ENCODE peak calls at places on chromosomes 6 and 20, in eight cellular contexts. L is mammary epithelial cell; C is CD4-positive, alpha-beta T cell; K is mucosa of gallbladder; D is posterior vena cava; Z is T-helper 2 cell; M is psoas muscle; W is Calu3. R is an unnamed sample.

GRCh38 chr20:59861389-59861788 is 72.0 kb downstream of the SYCP2 start:
- DNase-seq in L (no peak), C (no peak), K (no peak), D (no peak), Z (no peak), M (no peak), W (no peak), R (no peak)

GRCh38 chr6:99282479-99283062 is 66.9 kb downstream of the FAXC start:
- DNase-seq in L (peak; percentile 1), C (no peak), K (no peak), D (no peak), Z (no peak), M (no peak), W (no peak), R (no peak)

GRCh38 chr20:47540443-47541354 is 39.0 kb downstream of the NCOA3 start:
- DNase-seq in L (no peak), C (no peak), K (no peak), D (no peak), Z (no peak), M (no peak), W (peak; percentile 19), R (no peak)

GRCh38 chr6:27374824-27375612 is 13.5 kb upstream of the ZNF391 start:
- DNase-seq in L (peak; percentile 89), C (peak; percentile 50), K (peak; percentile 72), D (peak; percentile 86), Z (peak; percentile 22), M (peak; percentile 60), W (peak; percentile 86), R (peak; percentile 23)

GRCh38 chr6:4008324-4009047 is 70.5 kb downstream of the FAM217A start:
- DNase-seq in L (peak; percentile 63), C (no peak), K (no peak), D (no peak), Z (no peak), M (no peak), W (peak; percentile 16), R (peak; percentile 33)

GRCh38 chr6:43299338-43300293 is 1.6 kb downstream of the SLC22A7 start:
- DNase-seq in L (no peak), C (no peak), K (no peak), D (peak; percentile 69), Z (no peak), M (no peak), W (no peak), R (no peak)

GRCh38 chr20:53154540-53154939 is 182.4 kb downstream of the TSHZ2 start:
- DNase-seq in L (peak; percentile 59), C (no peak), K (no peak), D (no peak), Z (no peak), M (no peak), W (no peak), R (no peak)

GRCh38 chr6:42781546-42781810 is 374 bp upstream of the BICRAL start:
- DNase-seq in L (no peak), C (no peak), K (no peak), D (no peak), Z (no peak), M (no peak), W (no peak), R (no peak)

GRCh38 chr6:150418825-150419594 is 50.2 kb downstream of the IYD start:
- DNase-seq in L (peak; percentile 50), C (peak; percentile 23), K (peak; percentile 71), D (peak; percentile 86), Z (no peak), M (peak; percentile 64), W (peak; percentile 75), R (no peak)

GRCh38 chr20:6693178-6693807 is 74.2 kb upstream of the BMP2 start:
- DNase-seq in L (no peak), C (no peak), K (no peak), D (no peak), Z (no peak), M (no peak), W (no peak), R (no peak)